ENCODE peak calls at places on chromosomes 3 and 15, in six cellular contexts. M, T, K, A, U and B are unnamed samples.

GRCh38 chr3:129123314-129124060 is 1.9 kb upstream of the RAB43 start:
- DNase-seq in M (peak), T (no peak), K (no peak), A (peak), U (no peak), B (no peak)

GRCh38 chr3:62371032-62371734 is 2.2 kb downstream of the FEZF2 start:
- DNase-seq in M (no peak), T (no peak), K (no peak), A (peak), U (no peak), B (no peak)

GRCh38 chr15:44729394-44729913 is 6.9 kb upstream of the TRIM69 start:
- DNase-seq in M (no peak), T (no peak), K (no peak), A (no peak), U (peak), B (no peak)

GRCh38 chr3:153429821-153430220 is 267.8 kb downstream of the RAP2B start:
- DNase-seq in M (no peak), T (no peak), K (no peak), A (no peak), U (peak), B (no peak)

GRCh38 chr3:24272875-24273274 is 221.8 kb downstream of the THRB start:
- DNase-seq in M (no peak), T (no peak), K (no peak), A (no peak), U (no peak), B (no peak)

GRCh38 chr15:55289011-55289572 is 521 bp downstream of the RAB27A start:
- DNase-seq in M (no peak), T (peak), K (no peak), A (peak), U (peak), B (no peak)

GRCh38 chr3:186570941-186571643 is 572 bp downstream of the DNAJB11 start:
- DNase-seq in M (no peak), T (no peak), K (no peak), A (no peak), U (no peak), B (no peak)

GRCh38 chr15:42605281-42605744 is 29.9 kb downstream of the STARD9 start:
- DNase-seq in M (peak), T (no peak), K (no peak), A (no peak), U (no peak), B (peak)

GRCh38 chr3:119588112-119588511 is 8.8 kb downstream of the ADPRH start:
- DNase-seq in M (peak), T (peak), K (no peak), A (no peak), U (no peak), B (no peak)

GRCh38 chr15:44102675-44103254 is 92.3 kb downstream of the FRMD5 start:
- DNase-seq in M (no peak), T (no peak), K (peak), A (no peak), U (peak), B (peak)

GRCh38 chr15:93610944-93611343 is 521.9 kb upstream of the RGMA start:
- DNase-seq in M (no peak), T (no peak), K (no peak), A (no peak), U (no peak), B (no peak)

GRCh38 chr3:140198242-140198641 is 263.3 kb downstream of the CLSTN2 start:
- DNase-seq in M (no peak), T (no peak), K (no peak), A (no peak), U (no peak), B (no peak)

GRCh38 chr15:31552482-31553099 is 226.0 kb downstream of the KLF13 start:
- DNase-seq in M (no peak), T (no peak), K (no peak), A (no peak), U (no peak), B (no peak)

GRCh38 chr3:112675349-112675748 is 34.4 kb upstream of the CCDC80 start:
- DNase-seq in M (no peak), T (no peak), K (no peak), A (no peak), U (no peak), B (no peak)

GRCh38 chr3:109563149-109563548 is 225.8 kb upstream of the DPPA4 start:
- DNase-seq in M (peak), T (peak), K (no peak), A (no peak), U (no peak), B (no peak)

GRCh38 chr3:88005066-88005465 is 53.7 kb downstream of the CGGBP1 start:
- DNase-seq in M (peak), T (no peak), K (peak), A (no peak), U (peak), B (peak)

GRCh38 chr15:89446260-89446891 is 50.0 kb downstream of the RHCG start:
- DNase-seq in M (no peak), T (no peak), K (no peak), A (no peak), U (no peak), B (no peak)

GRCh38 chr3:46835059-46835458 is 28.2 kb downstream of the MYL3 start:
- DNase-seq in M (no peak), T (no peak), K (no peak), A (no peak), U (no peak), B (no peak)

GRCh38 chr3:15646924-15647511 is 45.5 kb downstream of the BTD start:
- DNase-seq in M (no peak), T (no peak), K (peak), A (peak), U (peak), B (peak)

GRCh38 chr3:172595648-172596393 is 72.6 kb upstream of the TNFSF10 start:
- DNase-seq in M (peak), T (no peak), K (peak), A (peak), U (peak), B (peak)

GRCh38 chr3:194472290-194472920 is 14.4 kb downstream of the ATP13A3 start:
- DNase-seq in M (peak), T (no peak), K (peak), A (no peak), U (peak), B (no peak)

GRCh38 chr15:52348056-52348745 is 52.6 kb upstream of the MYO5C start:
- DNase-seq in M (no peak), T (no peak), K (no peak), A (no peak), U (peak), B (no peak)

GRCh38 chr3:23876901-23877300 is 39.9 kb downstream of the NKIRAS1 start:
- DNase-seq in M (no peak), T (no peak), K (no peak), A (no peak), U (no peak), B (no peak)

GRCh38 chr3:172159376-172159775 is 120.0 kb downstream of the FNDC3B start:
- DNase-seq in M (no peak), T (no peak), K (no peak), A (no peak), U (no peak), B (no peak)

GRCh38 chr3:143552851-143553250 is 295.4 kb downstream of the SLC9A9 start:
- DNase-seq in M (no peak), T (no peak), K (no peak), A (no peak), U (peak), B (no peak)

GRCh38 chr3:127666684-127667083 is 6.1 kb upstream of the ABTB1 start:
- DNase-seq in M (no peak), T (no peak), K (no peak), A (no peak), U (no peak), B (no peak)

GRCh38 chr3:32203854-32204253 is 34.6 kb upstream of the CMTM8 start:
- DNase-seq in M (no peak), T (no peak), K (no peak), A (no peak), U (no peak), B (no peak)

GRCh38 chr3:10917176-10917575 is 75.4 kb upstream of the SLC6A1 start:
- DNase-seq in M (no peak), T (no peak), K (no peak), A (no peak), U (no peak), B (no peak)

GRCh38 chr3:19348929-19349564 is 200.7 kb downstream of the KCNH8 start:
- DNase-seq in M (peak), T (no peak), K (peak), A (no peak), U (peak), B (no peak)

GRCh38 chr3:9948586-9948985 is 3.6 kb downstream of the PRRT3 start:
- DNase-seq in M (no peak), T (no peak), K (no peak), A (no peak), U (no peak), B (no peak)

GRCh38 chr3:53796161-53796560 is 50.1 kb downstream of the CHDH start:
- DNase-seq in M (no peak), T (no peak), K (no peak), A (no peak), U (no peak), B (no peak)

GRCh38 chr3:78878011-78878410 is 889.8 kb downstream of the ROBO1 start:
- DNase-seq in M (no peak), T (no peak), K (no peak), A (no peak), U (no peak), B (no peak)

GRCh38 chr3:57234613-57235575 is 7.4 kb downstream of the APPL1 start:
- DNase-seq in M (no peak), T (no peak), K (no peak), A (no peak), U (no peak), B (no peak)

GRCh38 chr15:86855307-86855706 is 775.6 kb downstream of the AGBL1 start:
- DNase-seq in M (no peak), T (no peak), K (no peak), A (no peak), U (no peak), B (no peak)

GRCh38 chr15:96887730-96888129 is 557.2 kb downstream of the NR2F2 start:
- DNase-seq in M (no peak), T (no peak), K (no peak), A (no peak), U (no peak), B (no peak)

GRCh38 chr3:114878119-114878839 is 268.8 kb downstream of the ZBTB20 start:
- DNase-seq in M (no peak), T (no peak), K (no peak), A (no peak), U (no peak), B (no peak)